ENCODE peak calls at places on chromosomes 16 and 17, in nine cellular contexts. R is GM12864, U is heart left ventricle, F is brain microvascular endothelial cell, Z is body of pancreas, M is left ventricle myocardium inferior, S is astrocyte of the spinal cord, C is testis, I is cardiac fibroblast. J is an unnamed sample.

GRCh38 chr16:57167537-57167936 is 18.3 kb downstream of the PSME3IP1 start:
- DNase-seq in Z (no peak), I (no peak), U (no peak), C (no peak), S (no peak), R (no peak), M (no peak), F (no peak), J (no peak)

GRCh38 chr17:56213031-56213430 is 59.8 kb downstream of the ANKFN1 start:
- DNase-seq in C (no peak), S (peak; percentile 47), R (no peak), F (no peak), I (no peak), U (no peak), Z (no peak), M (no peak), J (peak; percentile 13)

GRCh38 chr17:49074851-49075540 is 57.6 kb upstream of the B4GALNT2 start:
- DNase-seq in Z (no peak), C (no peak), R (no peak), M (no peak), F (no peak), S (peak; percentile 51), I (no peak), U (no peak), J (no peak)

GRCh38 chr16:84717484-84717883 is 17.7 kb downstream of the USP10 start:
- DNase-seq in C (no peak), S (no peak), I (no peak), U (no peak), F (no peak), R (no peak), Z (no peak), M (no peak), J (no peak)

GRCh38 chr16:81483064-81483969 is 38.7 kb downstream of the CMIP start:
- DNase-seq in R (no peak), U (peak; percentile 26), I (peak; percentile 14), C (no peak), Z (no peak), M (peak; percentile 7), S (no peak), F (no peak), J (peak; percentile 30)

GRCh38 chr16:67659675-67660563 is at the start of gene ACD:
- DNase-seq in M (peak; percentile 89), I (peak; percentile 90), Z (peak; percentile 90), C (peak; percentile 92), R (peak; percentile 54), U (peak; percentile 91), S (peak; percentile 91), F (peak; percentile 68), J (peak; percentile 83)

GRCh38 chr16:20868890-20869289 is 31.3 kb downstream of the DCUN1D3 start:
- DNase-seq in U (peak; percentile 94), C (peak; percentile 80), F (no peak), I (peak; percentile 57), Z (peak; percentile 89), M (peak; percentile 92), R (no peak), S (peak; percentile 64), J (peak; percentile 77)

GRCh38 chr17:77253611-77254051 is 112.9 kb downstream of the SEC14L1 start:
- DNase-seq in R (no peak), F (no peak), S (no peak), Z (no peak), I (no peak), U (no peak), M (no peak), C (no peak), J (peak; percentile 23)

GRCh38 chr17:48026503-48027321 is 10.9 kb downstream of the COPZ2 start:
- DNase-seq in C (peak; percentile 92), U (peak; percentile 89), R (no peak), M (peak; percentile 83), Z (peak; percentile 85), I (peak; percentile 93), S (peak; percentile 87), F (peak; percentile 86), J (peak; percentile 92)

GRCh38 chr17:51702963-51703362 is 442.6 kb downstream of the UTP18 start:
- DNase-seq in C (no peak), Z (no peak), I (no peak), M (no peak), U (no peak), R (no peak), F (no peak), S (no peak), J (no peak)

GRCh38 chr17:80732268-80732667 is 187.6 kb downstream of the RPTOR start:
- DNase-seq in I (peak; percentile 36), U (no peak), C (no peak), S (peak; percentile 65), M (no peak), F (peak; percentile 67), R (no peak), Z (no peak), J (peak; percentile 88)

GRCh38 chr16:8899709-8900317 is 17.7 kb downstream of the LITAFD start:
- DNase-seq in I (no peak), S (no peak), Z (no peak), M (no peak), U (no peak), C (no peak), R (no peak), F (no peak), J (no peak)

GRCh38 chr17:59175076-59175475 is 19.5 kb downstream of the PRR11 start:
- DNase-seq in Z (no peak), R (no peak), M (no peak), F (no peak), U (no peak), S (no peak), I (no peak), C (no peak), J (no peak)

GRCh38 chr17:79429864-79430494 is 180.9 kb downstream of the RBFOX3 start:
- DNase-seq in U (no peak), C (no peak), F (no peak), R (no peak), S (no peak), I (no peak), M (no peak), Z (no peak), J (no peak)

GRCh38 chr16:88499836-88500251 is 46.8 kb downstream of the ZFPM1 start:
- DNase-seq in U (no peak), F (no peak), Z (peak; percentile 65), M (no peak), I (no peak), S (no peak), C (peak; percentile 46), R (no peak), J (no peak)

GRCh38 chr16:68275611-68276191 is 11.4 kb downstream of the SLC7A6 start:
- DNase-seq in Z (no peak), R (peak; percentile 72), S (no peak), C (no peak), I (no peak), F (no peak), U (no peak), M (no peak), J (no peak)

GRCh38 chr17:385195-385835 is 32.7 kb upstream of the RPH3AL start:
- DNase-seq in R (no peak), Z (peak; percentile 55), U (peak; percentile 83), C (no peak), F (no peak), M (peak; percentile 79), S (no peak), I (no peak), J (no peak)

GRCh38 chr17:67127925-67128324 is 83.6 kb downstream of the CACNG1 start:
- DNase-seq in S (no peak), M (no peak), F (no peak), U (no peak), R (no peak), I (no peak), C (no peak), Z (no peak), J (no peak)

GRCh38 chr17:38674013-38674748 is 576 bp downstream of the EPOP start:
- DNase-seq in M (peak; percentile 17), F (no peak), R (no peak), I (no peak), U (no peak), C (no peak), Z (peak; percentile 28), S (no peak), J (no peak)
- TF ChIP-seq CTCF in M (no peak), F (no peak), R (no peak), I (no peak), U (peak; percentile 4), C (no peak), Z (no peak), S (no peak), J (no peak)

DNA sequence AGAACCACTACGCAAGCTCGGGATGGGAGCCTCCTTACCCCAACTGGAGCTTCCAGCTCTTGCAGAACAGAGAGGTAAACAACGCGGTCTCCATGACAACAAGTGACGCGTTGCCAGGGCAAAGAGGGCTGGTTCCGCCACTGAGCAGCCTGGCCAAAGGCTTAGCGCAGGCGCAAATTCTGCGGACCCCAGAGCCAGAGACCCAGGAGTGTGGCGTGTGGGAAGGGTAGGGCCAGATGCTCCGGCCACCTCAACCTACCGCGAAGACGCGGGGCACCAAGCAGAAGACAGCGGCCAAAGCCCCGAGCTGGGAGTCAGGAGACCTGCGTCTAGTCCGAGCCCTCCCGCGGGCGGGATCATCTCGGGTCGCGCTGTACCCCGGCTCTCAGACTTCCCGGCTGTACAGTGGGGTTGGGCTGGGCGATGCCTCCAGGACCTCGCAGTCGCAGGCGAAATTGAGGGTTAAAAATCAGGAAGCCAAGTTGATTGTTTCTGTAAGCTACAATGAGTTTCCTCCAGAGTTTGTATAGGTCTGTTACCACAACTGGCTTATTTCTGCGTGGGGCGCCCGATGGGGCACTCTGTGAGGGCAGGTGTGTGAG is at the start of gene TEKT1:
- DNase-seq in R (no peak), I (peak; percentile 84), C (peak; percentile 90), S (peak; percentile 33), Z (peak; percentile 83), U (peak; percentile 67), F (peak; percentile 77), M (peak; percentile 64), J (peak; percentile 74)
- H3K4me3 ChIP-seq in R (no peak within 1 kb of the TSS), I (peak within 1 kb of the TSS; percentile 32), C (peak within 1 kb of the TSS; percentile 33), S (peak within 1 kb of the TSS; percentile 6), Z (no peak within 1 kb of the TSS), U (peak within 1 kb of the TSS; percentile 5), F (peak within 1 kb of the TSS; percentile 29), M (peak within 1 kb of the TSS; percentile 55), J (peak within 1 kb of the TSS; percentile 46)

GRCh38 chr16:4404967-4405696 is 11.3 kb downstream of the CORO7 start:
- DNase-seq in M (no peak), U (no peak), I (no peak), R (no peak), C (no peak), F (no peak), S (no peak), Z (no peak), J (no peak)
- TF ChIP-seq CTCF in M (no peak), U (no peak), I (no peak), R (no peak), C (no peak), F (no peak), S (no peak), Z (no peak), J (no peak)

GRCh38 chr17:68384941-68385340 is 72.4 kb downstream of the WIPI1 start:
- DNase-seq in U (no peak), C (no peak), R (no peak), I (no peak), S (no peak), M (no peak), Z (no peak), F (no peak), J (no peak)
- H3K4me3 ChIP-seq in U (no peak overlapping the region), C (no peak overlapping the region), R (no peak overlapping the region), I (no peak overlapping the region), S (no peak overlapping the region), M (no peak overlapping the region), Z (no peak overlapping the region), F (no peak overlapping the region), J (no peak overlapping the region)

GRCh38 chr16:83402969-83403368 is 404.8 kb upstream of the HSBP1 start:
- DNase-seq in I (peak; percentile 61), R (no peak), U (no peak), M (no peak), C (no peak), F (peak; percentile 41), Z (no peak), S (peak; percentile 49), J (peak; percentile 49)
- TF ChIP-seq CTCF in I (no peak), R (no peak), U (no peak), M (no peak), C (no peak), F (no peak), Z (no peak), S (no peak), J (no peak)